ENCODE peak calls at places on chromosomes 11 and 22, in five cellular contexts. I is activated CD4-positive, CD25-positive, alpha-beta regulatory T cell; V is CD4-positive, CD25-positive, alpha-beta regulatory T cell; A is stimulated activated CD4-positive, alpha-beta T cell treated with anti-CD3 and anti-CD28 coated beads, Interleukin-1b, Interleukin-23, amount 100 ng/mL, for 24 hours; N is hippocampal formation. G is an unnamed sample.

GRCh38 chr11:63244862-63245261 is 1.5 kb upstream of the SLC22A25 start:
- DNase-seq in I (no peak), V (no peak), A (no peak), N (no peak), G (no peak)

GRCh38 chr11:32414925-32415324 is 20.4 kb downstream of the WT1 start:
- DNase-seq in I (no peak), V (no peak), A (no peak), N (no peak), G (no peak)

GRCh38 chr11:69293819-69294505 is at the start of gene MYEOV:
- DNase-seq in I (no peak), V (no peak), A (peak; percentile 28), N (no peak), G (no peak)

GRCh38 chr22:28929197-28929596 is 45.8 kb downstream of the ZNRF3 start:
- DNase-seq in I (no peak), V (no peak), A (no peak), N (no peak), G (no peak)

GRCh38 chr22:17817079-17817478 is 42.8 kb upstream of the BID start:
- DNase-seq in I (no peak), V (no peak), A (no peak), N (no peak), G (no peak)

GRCh38 chr22:35838849-35839646 is 121.4 kb downstream of the APOL5 start:
- DNase-seq in I (no peak), V (no peak), A (no peak), N (peak; percentile 55), G (no peak)

GRCh38 chr22:32992821-32993220 is 65.4 kb downstream of the SYN3 start:
- DNase-seq in I (no peak), V (no peak), A (no peak), N (no peak), G (no peak)

GRCh38 chr11:103384652-103385051 is 275.4 kb downstream of the DYNC2H1 start:
- DNase-seq in I (no peak), V (no peak), A (no peak), N (no peak), G (no peak)

GRCh38 chr11:121304750-121305149 is 12.2 kb downstream of the SC5D start:
- DNase-seq in I (no peak), V (no peak), A (no peak), N (no peak), G (no peak)

GRCh38 chr22:32331236-32331917 is 26.3 kb upstream of the RFPL3 start:
- DNase-seq in I (no peak), V (no peak), A (no peak), N (no peak), G (no peak)

GRCh38 chr11:45285931-45286632 is at the start of gene SYT13:
- DNase-seq in I (no peak), V (no peak), A (no peak), N (no peak), G (peak; percentile 30)

GRCh38 chr11:47950396-47950795 is 30.0 kb upstream of the PTPRJ start:
- DNase-seq in I (peak; percentile 40), V (peak; percentile 23), A (peak; percentile 37), N (no peak), G (no peak)

GRCh38 chr22:37119872-37120271 is 10.4 kb upstream of the TMPRSS6 start:
- DNase-seq in I (no peak), V (no peak), A (no peak), N (no peak), G (no peak)

G was measured in occipital lobe.